ENCODE peak calls at places on chromosomes 7 and 10, in eight cellular contexts. Q, S, P, H, V, G, R and L are unnamed samples.

GRCh38 chr7:142556745-142557144 is 192.5 kb upstream of the PRSS1 start:
- DNase-seq in Q (peak; percentile 16), S (no peak), P (no peak), H (no peak), V (no peak), G (peak; percentile 99), R (peak; percentile 98), L (no peak)

GRCh38 chr7:94655562-94655883 is 410 bp downstream of the SGCE start:
- DNase-seq in Q (no peak), S (no peak), P (peak; percentile 37), H (no peak), V (no peak), G (no peak), R (no peak), L (peak; percentile 26)

GRCh38 chr10:104122273-104123107 is 519 bp downstream of the SFR1 start:
- DNase-seq in Q (peak; percentile 67), S (no peak), P (peak; percentile 77), H (no peak), V (peak; percentile 59), G (no peak), R (peak; percentile 24), L (peak; percentile 45)

GRCh38 chr10:124677871-124678565 is 66.2 kb downstream of the FAM53B start:
- DNase-seq in Q (peak; percentile 82), S (no peak), P (no peak), H (peak; percentile 55), V (no peak), G (peak; percentile 63), R (no peak), L (no peak)

GRCh38 chr7:129376076-129376777 is 58.0 kb upstream of the STRIP2 start:
- DNase-seq in Q (peak; percentile 53), S (peak; percentile 50), P (peak; percentile 82), H (no peak), V (peak; percentile 68), G (no peak), R (peak; percentile 36), L (no peak)

GRCh38 chr10:112953760-112954159 is 3.7 kb downstream of the TCF7L2 start:
- DNase-seq in Q (no peak), S (no peak), P (peak; percentile 43), H (no peak), V (no peak), G (no peak), R (no peak), L (no peak)

GRCh38 chr10:106648534-106649481 is 515.7 kb downstream of the SORCS1 start:
- DNase-seq in Q (no peak), S (no peak), P (no peak), H (no peak), V (no peak), G (no peak), R (no peak), L (no peak)

GRCh38 chr10:60350400-60350799 is 39.3 kb downstream of the ANK3 start:
- DNase-seq in Q (no peak), S (no peak), P (no peak), H (no peak), V (no peak), G (no peak), R (no peak), L (no peak)

GRCh38 chr10:123402656-123403055 is 248.5 kb downstream of the BUB3 start:
- DNase-seq in Q (no peak), S (no peak), P (no peak), H (no peak), V (peak; percentile 96), G (no peak), R (no peak), L (no peak)

GRCh38 chr7:64883113-64883905 is 19.8 kb upstream of the ZNF273 start:
- DNase-seq in Q (no peak), S (no peak), P (no peak), H (no peak), V (no peak), G (no peak), R (no peak), L (no peak)

GRCh38 chr7:50791921-50792341 is 9.2 kb upstream of the GRB10 start:
- DNase-seq in Q (peak; percentile 65), S (no peak), P (peak; percentile 36), H (no peak), V (no peak), G (no peak), R (peak; percentile 45), L (no peak)

GRCh38 chr10:30691601-30692015 is 62.1 kb upstream of the LYZL2 start:
- DNase-seq in Q (no peak), S (no peak), P (no peak), H (no peak), V (no peak), G (peak; percentile 91), R (no peak), L (no peak)

GRCh38 chr10:86001521-86001920 is 365.1 kb downstream of the GRID1 start:
- DNase-seq in Q (no peak), S (no peak), P (no peak), H (no peak), V (no peak), G (no peak), R (no peak), L (no peak)

GRCh38 chr10:30744124-30744523 is 114.6 kb upstream of the LYZL2 start:
- DNase-seq in Q (no peak), S (no peak), P (no peak), H (no peak), V (no peak), G (no peak), R (no peak), L (no peak)

GRCh38 chr10:44366936-44367630 is 17.8 kb downstream of the CXCL12 start:
- DNase-seq in Q (no peak), S (no peak), P (no peak), H (no peak), V (no peak), G (no peak), R (no peak), L (no peak)